ENCODE peak calls at places on chromosomes 6 and 20, in six cellular contexts. B, X, I, K, Q and Y are unnamed samples.

GRCh38 chr6:7232351-7232750 is 80.6 kb downstream of the SSR1 start:
- DNase-seq in B (no peak), Q (no peak), X (no peak), I (no peak), K (no peak), Y (no peak)

GRCh38 chr6:99119109-99120031 is 171.6 kb upstream of the FBXL4 start:
- DNase-seq in K (peak), X (peak), B (no peak), Q (no peak), I (no peak), Y (no peak)

GRCh38 chr6:147001621-147002020 is 202.6 kb upstream of the STXBP5 start:
- DNase-seq in Q (no peak), B (no peak), K (no peak), X (no peak), I (no peak), Y (no peak)

GRCh38 chr20:48283470-48284110 is 498.3 kb upstream of the SULF2 start:
- DNase-seq in K (no peak), Q (no peak), B (peak), I (peak), X (no peak), Y (no peak)

GRCh38 chr20:63483834-63484233 is 11.4 kb upstream of the KCNQ2 start:
- DNase-seq in X (no peak), Q (no peak), B (no peak), I (no peak), K (peak), Y (no peak)

GRCh38 chr6:148507774-148508173 is 165.1 kb downstream of the SASH1 start:
- DNase-seq in X (no peak), B (no peak), K (no peak), I (no peak), Q (no peak), Y (no peak)

GRCh38 chr6:67287566-67287965 is 1347.5 kb upstream of the ADGRB3 start:
- DNase-seq in I (no peak), K (no peak), B (no peak), X (no peak), Q (no peak), Y (no peak)

GRCh38 chr6:1597924-1598323 is 11.8 kb upstream of the FOXC1 start:
- DNase-seq in B (no peak), Q (no peak), X (no peak), I (no peak), K (no peak), Y (no peak)

GRCh38 chr6:90401933-90402830 is 105.5 kb upstream of the BACH2 start:
- DNase-seq in Q (no peak), K (no peak), X (no peak), B (no peak), I (no peak), Y (no peak)

GRCh38 chr6:124669713-124670480 is 292.3 kb upstream of the RNF217 start:
- DNase-seq in I (no peak), X (no peak), Q (no peak), B (no peak), K (no peak), Y (no peak)

DNA sequence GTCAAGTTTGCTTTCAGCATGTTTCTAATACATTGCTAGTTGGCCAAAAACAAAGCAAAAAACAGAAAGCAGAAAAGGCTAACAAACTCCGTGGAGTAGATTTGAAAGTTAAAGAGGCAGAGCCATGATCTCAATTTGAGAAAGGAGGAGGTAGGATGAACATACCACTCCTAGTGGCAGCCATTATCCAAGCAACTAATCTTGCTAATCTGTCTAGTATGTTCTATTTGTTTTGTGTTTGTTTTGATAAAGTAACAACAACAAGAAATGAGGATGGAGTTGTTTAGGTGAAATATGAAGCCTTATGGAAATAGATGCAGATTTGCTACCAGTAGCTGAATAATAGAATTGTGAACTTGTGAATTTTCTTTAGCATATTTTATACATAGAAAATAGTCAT is 295.5 kb upstream of the PRDM1 start:
- DNase-seq in X (no peak), Q (no peak), I (no peak), K (peak), B (no peak), Y (no peak)
- TF ChIP-seq CTCF in X (no peak), Q (peak), I (no peak), K (peak), B (no peak), Y (no peak)

DNA sequence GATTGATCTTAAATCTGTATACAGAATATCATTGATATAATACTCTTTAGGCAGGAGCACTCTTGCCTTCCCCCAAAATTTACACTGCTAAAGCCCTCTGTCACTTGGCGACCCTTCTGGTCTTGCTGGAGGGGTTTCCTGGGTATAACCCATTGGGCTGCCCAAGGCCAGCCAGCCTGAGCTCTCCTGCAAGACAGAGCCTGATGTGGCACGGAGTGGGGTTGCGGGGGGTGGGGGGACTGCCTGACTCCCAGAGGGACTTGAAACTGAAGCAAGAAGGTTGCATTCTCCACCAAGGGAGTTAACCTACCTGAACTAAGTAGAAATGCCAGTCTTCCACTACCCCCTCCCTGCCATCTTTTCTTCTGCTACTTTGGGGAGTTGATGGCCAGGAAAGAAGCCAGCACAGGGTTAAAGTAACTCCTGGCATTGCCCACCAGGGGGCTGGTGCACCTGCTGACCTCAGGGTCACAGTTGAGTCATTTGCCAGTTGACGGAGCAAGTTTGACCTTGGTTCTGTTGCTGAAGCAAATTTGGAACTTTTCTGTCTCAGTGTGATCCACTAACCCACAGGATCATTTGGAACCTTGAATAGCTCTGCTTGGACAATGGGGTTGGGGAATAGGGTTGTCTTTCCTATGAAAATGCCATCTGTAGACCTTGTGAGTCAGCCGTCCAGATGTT is 79.4 kb downstream of the ASXL1 start:
- DNase-seq in B (no peak), K (peak), X (no peak), Q (no peak), I (no peak), Y (no peak)
- TF ChIP-seq CTCF in B (no peak), K (peak), X (no peak), Q (no peak), I (peak), Y (no peak)

GRCh38 chr20:36745234-36745926 is 510 bp downstream of the NDRG3 start:
- DNase-seq in K (peak), I (peak), B (peak), X (no peak), Q (no peak), Y (no peak)
- TF ChIP-seq CTCF in K (no peak), I (no peak), B (no peak), X (no peak), Q (peak), Y (no peak)

GRCh38 chr20:41411458-41411857 is 44.8 kb upstream of the EMILIN3 start:
- DNase-seq in Q (no peak), B (no peak), I (no peak), K (peak), X (no peak), Y (no peak)
- TF ChIP-seq CTCF in Q (peak), B (peak), I (peak), K (peak), X (no peak), Y (no peak)

GRCh38 chr20:1397710-1398109 is 4.9 kb upstream of the FKBP1A start:
- DNase-seq in I (no peak), Q (no peak), B (no peak), K (peak), X (no peak), Y (no peak)
- TF ChIP-seq CTCF in I (peak), Q (no peak), B (peak), K (peak), X (no peak), Y (no peak)